ENCODE peak calls at places on chromosomes 7 and 10, in seven cellular contexts. E is NCI-H2081; X is stimulated activated CD4-positive, alpha-beta T cell treated with anti-CD3 and anti-CD28 coated beads, Interleukin-15, amount 100 ng/mL, for 1 hour; C is EH; I is HAP-1; Z is HepG2; V is EL. O is an unnamed sample.

GRCh38 chr10:77162697-77163096 is 474.9 kb downstream of the KCNMA1 start:
- DNase-seq in C (peak), X (no peak), E (no peak), I (no peak), Z (no peak), V (peak), O (no peak)

GRCh38 chr10:43041422-43042342 is 35.2 kb upstream of the RET start:
- DNase-seq in Z (no peak), V (no peak), X (no peak), E (no peak), C (no peak), I (no peak), O (peak)

GRCh38 chr7:142854505-142855400 is at the start of gene EPHB6:
- DNase-seq in I (peak), X (peak), C (peak), V (peak), E (peak), Z (no peak), O (peak)

GRCh38 chr10:129718548-129719414 is 245.3 kb downstream of the EBF3 start:
- DNase-seq in Z (no peak), C (no peak), V (no peak), E (no peak), I (no peak), X (no peak), O (no peak)

GRCh38 chr7:4934419-4935025 is 24.5 kb downstream of the MMD2 start:
- DNase-seq in E (no peak), I (no peak), C (no peak), V (no peak), Z (no peak), X (no peak), O (no peak)

GRCh38 chr10:110391541-110391940 is 86.8 kb upstream of the SMNDC1 start:
- DNase-seq in I (no peak), V (no peak), C (no peak), Z (no peak), E (no peak), X (no peak), O (peak)

GRCh38 chr7:27901028-27901760 is 161.2 kb downstream of the TAX1BP1 start:
- DNase-seq in I (no peak), V (peak), X (no peak), Z (no peak), E (no peak), C (no peak), O (peak)

GRCh38 chr7:127536426-127537152 is 48.8 kb downstream of the GCC1 start:
- DNase-seq in Z (no peak), I (peak), E (no peak), X (no peak), V (no peak), C (no peak), O (peak)

GRCh38 chr7:87083865-87084519 is 24.5 kb upstream of the ELAPOR2 start:
- DNase-seq in V (peak), C (peak), E (no peak), I (no peak), Z (no peak), X (no peak), O (no peak)

GRCh38 chr7:127393370-127394058 is 1.0 kb upstream of the ZNF800 start:
- DNase-seq in Z (no peak), C (peak), X (no peak), V (peak), E (peak), I (no peak), O (peak)

GRCh38 chr7:41867639-41868038 is 164.7 kb upstream of the INHBA start:
- DNase-seq in I (no peak), E (no peak), X (no peak), C (no peak), Z (no peak), V (no peak), O (no peak)

GRCh38 chr10:3054183-3054815 is 13.0 kb upstream of the PFKP start:
- DNase-seq in E (no peak), C (peak), V (no peak), I (no peak), Z (no peak), X (no peak), O (no peak)

GRCh38 chr10:92886334-92886961 is 38.1 kb downstream of the EXOC6 start:
- DNase-seq in X (no peak), V (no peak), C (peak), E (no peak), I (no peak), Z (peak), O (no peak)

GRCh38 chr10:35781643-35782035 is 139.5 kb upstream of the FZD8 start:
- DNase-seq in X (no peak), V (no peak), C (no peak), E (no peak), I (peak), Z (peak), O (no peak)

GRCh38 chr7:131502810-131503545 is 53.5 kb downstream of the PODXL start:
- DNase-seq in I (no peak), C (peak), V (peak), Z (peak), X (no peak), E (no peak), O (no peak)

GRCh38 chr10:61765176-61766087 is 102.7 kb downstream of the CABCOCO1 start:
- DNase-seq in C (no peak), X (no peak), V (no peak), E (no peak), Z (no peak), I (no peak), O (no peak)

GRCh38 chr7:86926732-86927131 is 132.7 kb downstream of the ELAPOR2 start:
- DNase-seq in V (peak), E (peak), C (peak), I (peak), Z (peak), X (no peak), O (no peak)

GRCh38 chr10:31838065-31838464 is 90.6 kb downstream of the ARHGAP12 start:
- DNase-seq in Z (no peak), I (no peak), E (no peak), C (no peak), X (no peak), V (no peak), O (no peak)

GRCh38 chr10:124072106-124072505 is 21.3 kb downstream of the CHST15 start:
- DNase-seq in X (no peak), C (no peak), I (no peak), Z (peak), E (no peak), V (no peak), O (no peak)

GRCh38 chr7:22725585-22725984 is 1.4 kb upstream of the IL6 start:
- DNase-seq in V (peak), E (no peak), I (peak), Z (peak), C (peak), X (no peak), O (peak)

GRCh38 chr7:2821842-2822507 is 22.1 kb downstream of the GNA12 start:
- DNase-seq in X (no peak), Z (no peak), E (no peak), C (peak), I (no peak), V (peak), O (peak)

GRCh38 chr10:15353471-15353870 is 17.6 kb downstream of the FAM171A1 start:
- DNase-seq in X (no peak), E (no peak), I (peak), Z (peak), V (no peak), C (no peak), O (no peak)

GRCh38 chr7:128437426-128438332 is 18.0 kb upstream of the HILPDA start:
- DNase-seq in X (no peak), V (no peak), C (no peak), E (no peak), Z (no peak), I (no peak), O (no peak)

GRCh38 chr10:93812664-93813338 is 55.1 kb downstream of the LGI1 start:
- DNase-seq in X (no peak), C (no peak), Z (no peak), V (no peak), E (no peak), I (no peak), O (no peak)

GRCh38 chr7:124390301-124390700 is 357.4 kb upstream of the TMEM229A start:
- DNase-seq in E (no peak), V (no peak), C (no peak), I (no peak), Z (no peak), X (no peak), O (no peak)

GRCh38 chr7:97337849-97338248 is 220.4 kb downstream of the SDHAF3 start:
- DNase-seq in X (no peak), C (no peak), V (no peak), E (no peak), I (no peak), Z (no peak), O (peak)

GRCh38 chr10:110865184-110865803 is 6.4 kb upstream of the PDCD4 start:
- DNase-seq in I (peak), X (no peak), V (peak), E (no peak), C (peak), Z (no peak), O (no peak)

GRCh38 chr10:20598590-20598989 is 298.5 kb downstream of the NEBL start:
- DNase-seq in V (no peak), C (no peak), X (no peak), Z (no peak), I (no peak), E (no peak), O (peak)

GRCh38 chr10:80513106-80513505 is 24.6 kb upstream of the SH2D4B start:
- DNase-seq in I (no peak), C (no peak), Z (no peak), X (no peak), V (no peak), E (no peak), O (peak)

GRCh38 chr7:94089806-94090205 is 85.7 kb upstream of the BET1 start:
- DNase-seq in C (no peak), X (no peak), I (no peak), E (no peak), V (no peak), Z (no peak), O (no peak)

GRCh38 chr10:88114368-88114767 is 250.9 kb downstream of the PTEN start:
- DNase-seq in C (peak), Z (peak), V (peak), X (no peak), E (peak), I (peak), O (no peak)

GRCh38 chr10:103193820-103194529 is 903 bp upstream of the NT5C2 start:
- DNase-seq in I (no peak), E (no peak), V (no peak), Z (no peak), X (no peak), C (no peak), O (peak)

GRCh38 chr7:95608344-95609173 is 12.2 kb upstream of the PDK4 start:
- DNase-seq in Z (peak), X (no peak), I (peak), E (no peak), C (peak), V (peak), O (peak)

GRCh38 chr7:69659964-69660363 is 61.7 kb downstream of the AUTS2 start:
- DNase-seq in E (no peak), I (no peak), V (no peak), C (no peak), Z (no peak), X (no peak), O (no peak)

GRCh38 chr10:76942556-76943416 is 694.8 kb downstream of the KCNMA1 start:
- DNase-seq in C (peak), Z (no peak), I (no peak), V (peak), X (no peak), E (no peak), O (no peak)

GRCh38 chr10:6665847-6666246 is 85.8 kb upstream of the PRKCQ start:
- DNase-seq in Z (no peak), E (no peak), X (no peak), I (no peak), C (no peak), V (no peak), O (no peak)

GRCh38 chr7:159075563-159076238 is 69.0 kb downstream of the VIPR2 start:
- DNase-seq in V (no peak), Z (no peak), X (no peak), E (no peak), I (no peak), C (no peak), O (no peak)

GRCh38 chr10:12780634-12781601 is 220.6 kb downstream of the CCDC3 start:
- DNase-seq in C (no peak), E (no peak), Z (no peak), I (no peak), V (no peak), X (no peak), O (no peak)

GRCh38 chr7:55060690-55061414 is 42.0 kb downstream of the EGFR start:
- DNase-seq in V (peak), E (no peak), C (peak), Z (no peak), X (no peak), I (no peak), O (no peak)